ENCODE peak calls at places on chromosomes 6 and 20, in four cellular contexts. J is sigmoid colon, W is keratinocyte, T is left lung. U is an unnamed sample.

GRCh38 chr20:33827629-33828325 is 16.6 kb downstream of the CHMP4B start:
- DNase-seq in T (no peak), J (no peak), W (no peak), U (no peak)

GRCh38 chr20:47133809-47134456 is 222.6 kb downstream of the ZMYND8 start:
- DNase-seq in J (peak; percentile 59), W (peak; percentile 15), T (no peak), U (no peak)

GRCh38 chr20:38902601-38903000 is 23.6 kb upstream of the FAM83D start:
- DNase-seq in T (no peak), W (no peak), J (no peak), U (no peak)

GRCh38 chr6:114712129-114712662 is 369.4 kb upstream of the HS3ST5 start:
- DNase-seq in W (no peak), J (no peak), T (no peak), U (no peak)

GRCh38 chr20:19786311-19786710 is 28.3 kb downstream of the RIN2 start:
- DNase-seq in T (no peak), J (peak; percentile 63), W (peak; percentile 96), U (no peak)

GRCh38 chr6:50102676-50103075 is 52.9 kb upstream of the DEFB112 start:
- DNase-seq in J (no peak), W (no peak), T (no peak), U (no peak)

GRCh38 chr6:139166956-139167313 is 32.1 kb downstream of the HECA start:
- DNase-seq in W (no peak), T (peak; percentile 58), J (no peak), U (no peak)

GRCh38 chr20:37192137-37192854 is 12.9 kb upstream of the MROH8 start:
- DNase-seq in J (peak; percentile 95), W (peak; percentile 42), T (peak; percentile 84), U (peak; percentile 91)

GRCh38 chr6:85130743-85131142 is 319.1 kb upstream of the NT5E start:
- DNase-seq in T (no peak), J (no peak), W (no peak), U (no peak)

GRCh38 chr6:20693466-20694063 is 159.3 kb downstream of the CDKAL1 start:
- DNase-seq in T (no peak), W (no peak), J (no peak), U (no peak)

GRCh38 chr6:53928641-53929339 is 134.0 kb downstream of the LRRC1 start:
- DNase-seq in T (no peak), J (no peak), W (no peak), U (no peak)

GRCh38 chr20:17849111-17849900 is 119.3 kb downstream of the SNX5 start:
- DNase-seq in J (no peak), T (no peak), W (no peak), U (no peak)

GRCh38 chr20:17848249-17848648 is 120.3 kb downstream of the SNX5 start:
- DNase-seq in J (no peak), W (no peak), T (no peak), U (no peak)

GRCh38 chr20:17850674-17851006 is 118.0 kb downstream of the SNX5 start:
- DNase-seq in T (no peak), J (no peak), W (no peak), U (no peak)

GRCh38 chr20:17849901-17850673 is 118.5 kb downstream of the SNX5 start:
- DNase-seq in T (no peak), J (peak; percentile 92), W (peak; percentile 88), U (no peak)

GRCh38 chr20:17848649-17849048 is 119.9 kb downstream of the SNX5 start:
- DNase-seq in J (no peak), W (no peak), T (no peak), U (no peak)
- H3K4me1 ChIP-seq in J (no peaks in the 10 kb centered on the region), W (peaks cover 31% of the 10 kb centered on the region), T (peaks cover 19% of the 10 kb centered on the region), U (peaks cover 5% of the 10 kb centered on the region)

GRCh38 chr20:44471481-44471882 is 4.2 kb upstream of the TTPAL start:
- DNase-seq in W (no peak), T (no peak), J (no peak), U (no peak)
- TF ChIP-seq CTCF in W (peak; percentile 35), T (no peak), J (no peak), U (peak; percentile 62)

GRCh38 chr6:3258720-3259490 is at the start of gene PSMG4:
- DNase-seq in W (peak; percentile 23), T (peak; percentile 100), J (peak; percentile 97), U (peak; percentile 98)

GRCh38 chr6:3259491-3259958 is 778 bp downstream of the PSMG4 start:
- DNase-seq in T (no peak), W (no peak), J (no peak), U (peak; percentile 79)

GRCh38 chr6:3261518-3261820 is 2.7 kb downstream of the PSMG4 start:
- DNase-seq in J (no peak), T (no peak), W (no peak), U (peak; percentile 39)

GRCh38 chr6:3260772-3261517 is 2.2 kb downstream of the PSMG4 start:
- DNase-seq in T (no peak), W (no peak), J (no peak), U (peak; percentile 54)

GRCh38 chr6:3260296-3260695 is 1.5 kb downstream of the PSMG4 start:
- DNase-seq in T (no peak), W (no peak), J (no peak), U (peak; percentile 53)
- H3K4me3 ChIP-seq in T (no peak overlapping the region), W (no peak overlapping the region), J (no peak overlapping the region), U (no peak overlapping the region)

GRCh38 chr20:3902041-3902440 is 12.9 kb downstream of the PANK2 start:
- DNase-seq in J (no peak), T (no peak), W (no peak), U (no peak)

GRCh38 chr20:3898639-3899038 is 9.5 kb downstream of the PANK2 start:
- DNase-seq in J (no peak), T (no peak), W (no peak), U (no peak)

GRCh38 chr20:3902446-3902845 is 13.3 kb downstream of the PANK2 start:
- DNase-seq in J (no peak), W (no peak), T (no peak), U (no peak)

GRCh38 chr20:3901028-3901746 is 12.0 kb downstream of the PANK2 start:
- DNase-seq in W (no peak), T (no peak), J (no peak), U (no peak)

GRCh38 chr20:3900187-3900604 is 11.0 kb downstream of the PANK2 start:
- DNase-seq in J (no peak), T (no peak), W (no peak), U (no peak)
- H3K4me1 ChIP-seq in J (peaks cover 51% of the 10 kb centered on the region), T (peaks cover 95% of the 10 kb centered on the region), W (peaks cover 30% of the 10 kb centered on the region), U (peaks cover 14% of the 10 kb centered on the region)

GRCh38 chr6:28264834-28265401 is 2.0 kb upstream of the ZSCAN26 start:
- DNase-seq in W (no peak), T (no peak), J (no peak), U (no peak)

GRCh38 chr6:28267695-28268059 is 734 bp downstream of the ZSCAN26 start:
- DNase-seq in J (no peak), W (no peak), T (no peak), U (no peak)

GRCh38 chr6:28266563-28266961 is 381 bp upstream of the ZSCAN26 start:
- DNase-seq in T (no peak), W (no peak), J (no peak), U (no peak)

GRCh38 chr6:28269492-28269891 is 2.5 kb downstream of the ZSCAN26 start:
- DNase-seq in J (no peak), W (peak; percentile 63), T (no peak), U (no peak)

DNA sequence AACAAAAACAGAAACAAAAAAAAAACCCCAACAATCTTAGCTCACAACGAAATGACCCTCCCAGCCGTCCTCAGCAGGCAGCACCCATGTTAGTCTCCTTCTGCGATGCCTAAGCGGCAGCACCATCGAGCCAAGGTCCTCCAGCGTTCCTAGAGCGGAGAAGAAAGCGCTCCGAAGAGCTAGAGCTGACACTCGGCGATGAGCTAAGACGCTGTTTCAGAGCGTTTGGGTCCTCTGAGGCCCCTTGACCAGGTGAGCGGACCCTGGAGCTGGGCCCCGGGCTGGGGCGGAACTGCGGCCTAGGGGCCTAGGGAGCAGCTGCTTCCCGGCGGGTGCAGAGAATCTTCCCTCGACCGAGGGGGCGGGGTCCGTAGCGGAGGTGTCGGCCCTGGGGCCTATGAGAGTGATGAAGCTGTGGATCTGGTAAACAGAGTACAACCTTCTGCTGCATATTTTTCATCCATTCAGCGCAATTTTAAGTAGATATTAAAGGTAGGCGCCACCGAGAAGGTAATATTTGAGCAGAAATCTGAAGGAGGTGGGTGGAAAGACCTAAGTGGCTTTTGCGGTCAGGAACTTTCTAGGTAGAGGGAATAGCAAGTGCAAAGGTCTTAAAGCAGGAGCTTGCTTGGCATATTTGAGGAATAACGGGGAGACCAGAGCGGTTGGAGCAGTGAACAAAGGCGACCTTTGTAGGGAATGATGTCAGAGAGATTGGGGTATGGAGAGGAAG is at the start of gene ZSCAN26:
- DNase-seq in T (peak; percentile 92), W (peak; percentile 54), J (peak; percentile 90), U (peak; percentile 89)
- TF ChIP-seq CTCF in T (no peak), W (no peak), J (no peak), U (no peak)

GRCh38 chr6:117264487-117265424 is 602 bp upstream of the VGLL2 start:
- DNase-seq in J (no peak), W (no peak), T (peak; percentile 41), U (no peak)
- H3K4me3 ChIP-seq in J (peak overlapping the region; percentile 52), W (peak overlapping the region; percentile 38), T (peak overlapping the region; percentile 22), U (peak overlapping the region; percentile 57)

GRCh38 chr20:64152906-64153305 is 11.3 kb upstream of the MYT1 start:
- DNase-seq in T (peak; percentile 61), J (peak; percentile 44), W (no peak), U (peak; percentile 58)
- H3K4me1 ChIP-seq in T (no peaks in the 10 kb centered on the region), J (no peaks in the 10 kb centered on the region), W (peaks cover 13% of the 10 kb centered on the region), U (no peaks in the 10 kb centered on the region)

GRCh38 chr6:1045239-1045638 is 266.7 kb upstream of the FOXQ1 start:
- DNase-seq in T (no peak), J (no peak), W (no peak), U (no peak)
- TF ChIP-seq CTCF in T (no peak), J (no peak), W (no peak), U (no peak)

GRCh38 chr6:44075137-44076015 is 51.9 kb downstream of the MRPL14 start:
- DNase-seq in T (no peak), J (no peak), W (no peak), U (no peak)
- H3K4me3 ChIP-seq in T (no peak overlapping the region), J (no peak overlapping the region), W (no peak overlapping the region), U (no peak overlapping the region)

GRCh38 chr20:23156170-23156841 is 70.2 kb upstream of the CD93 start:
- DNase-seq in T (no peak), W (no peak), J (peak; percentile 77), U (no peak)

GRCh38 chr20:23159256-23159922 is 73.3 kb upstream of the CD93 start:
- DNase-seq in T (no peak), J (peak; percentile 69), W (no peak), U (no peak)

GRCh38 chr20:23156842-23157423 is 70.8 kb upstream of the CD93 start:
- DNase-seq in J (no peak), W (no peak), T (no peak), U (no peak)

GRCh38 chr20:23159923-23160445 is 73.9 kb upstream of the CD93 start:
- DNase-seq in T (no peak), J (no peak), W (no peak), U (no peak)

GRCh38 chr20:23157741-23158140 is 71.6 kb upstream of the CD93 start:
- DNase-seq in W (no peak), J (no peak), T (no peak), U (peak; percentile 28)
- H3K4me1 ChIP-seq in W (peaks cover 65% of the 10 kb centered on the region), J (peaks cover 43% of the 10 kb centered on the region), T (peaks cover 100% of the 10 kb centered on the region), U (peaks cover 6% of the 10 kb centered on the region)

U was measured in kidney.